ENCODE peak calls at places on chromosomes 13 and 19, in six cellular contexts. C is fibroblast of the conjunctiva, N is dorsolateral prefrontal cortex, Z is NCI-H510A, P is fibroblast of the aortic adventitia, X is kidney glomerular epithelial cell. H is an unnamed sample.

GRCh38 chr19:36973844-36974195 is 57.7 kb downstream of the ZNF568 start:
- DNase-seq in P (no peak), Z (no peak), C (no peak), X (no peak), N (no peak), H (no peak)

GRCh38 chr19:49581007-49581508 is at the start of gene PRRG2:
- DNase-seq in N (no peak), X (no peak), P (no peak), Z (peak; percentile 47), C (no peak), H (no peak)

GRCh38 chr19:10203686-10204085 is 8.9 kb upstream of the DNMT1 start:
- DNase-seq in Z (no peak), X (no peak), C (no peak), P (no peak), N (no peak), H (no peak)

GRCh38 chr19:27776020-27776419 is 1436.9 kb downstream of the UQCRFS1 start:
- DNase-seq in N (no peak), C (peak; percentile 18), P (peak; percentile 46), Z (no peak), X (no peak), H (no peak)

GRCh38 chr19:29507081-29507860 is 18.5 kb upstream of the VSTM2B start:
- DNase-seq in P (no peak), X (no peak), Z (no peak), N (peak; percentile 40), C (no peak), H (no peak)

GRCh38 chr19:17075860-17076538 is 422 bp downstream of the MYO9B start:
- DNase-seq in N (no peak), Z (no peak), C (no peak), X (no peak), P (no peak), H (peak; percentile 66)

GRCh38 chr13:78197231-78197630 is 278.6 kb upstream of the EDNRB start:
- DNase-seq in N (no peak), P (no peak), C (no peak), Z (no peak), X (no peak), H (no peak)

GRCh38 chr19:43527860-43528622 is 1.0 kb upstream of the ETHE1 start:
- DNase-seq in C (no peak), N (no peak), X (peak; percentile 58), P (peak; percentile 42), Z (no peak), H (no peak)

GRCh38 chr19:16608290-16608704 is 19.7 kb downstream of the MED26 start:
- DNase-seq in C (peak; percentile 43), X (peak; percentile 26), Z (no peak), P (peak; percentile 84), N (no peak), H (no peak)

GRCh38 chr19:45113628-45114027 is 20.6 kb downstream of the PPP1R37 start:
- DNase-seq in X (no peak), N (no peak), C (no peak), Z (peak; percentile 91), P (no peak), H (no peak)

GRCh38 chr13:106329941-106330340 is 205.5 kb downstream of the EFNB2 start:
- DNase-seq in C (no peak), X (no peak), Z (no peak), N (no peak), P (no peak), H (no peak)

GRCh38 chr13:98796798-98797197 is 44.3 kb upstream of the SLC15A1 start:
- DNase-seq in N (no peak), C (no peak), X (no peak), Z (no peak), P (no peak), H (no peak)

GRCh38 chr13:110714798-110715394 is 1.4 kb downstream of the ING1 start:
- DNase-seq in C (no peak), Z (peak; percentile 51), N (peak; percentile 73), P (peak; percentile 36), X (peak; percentile 20), H (peak; percentile 60)

GRCh38 chr19:38224014-38224862 is at the start of gene DPF1:
- DNase-seq in P (peak; percentile 35), X (peak; percentile 56), C (no peak), N (peak; percentile 89), Z (peak; percentile 76), H (peak; percentile 50)

GRCh38 chr13:75938811-75939525 is 302.8 kb downstream of the LMO7 start:
- DNase-seq in P (peak; percentile 61), N (no peak), C (peak; percentile 43), Z (no peak), X (no peak), H (no peak)